ENCODE peak calls at places on chromosomes 12 and 14, in nine cellular contexts. P is cardiac muscle cell, M is A549, K is dorsolateral prefrontal cortex, A is brain microvascular endothelial cell, U is ascending aorta, T is pancreas, L is upper lobe of right lung, E is heart left ventricle. S is an unnamed sample.

GRCh38 chr12:122641976-122642375 is 61.2 kb downstream of the HCAR2 start:
- DNase-seq in M (no peak), P (peak; percentile 60), K (no peak), T (no peak), L (no peak), A (peak; percentile 47), U (no peak), E (no peak), S (no peak)

GRCh38 chr14:102426796-102427195 is 64.1 kb downstream of the TECPR2 start:
- DNase-seq in U (no peak), P (no peak), L (no peak), K (no peak), M (no peak), E (no peak), A (no peak), T (no peak), S (no peak)

GRCh38 chr12:121580959-121581680 is at the start of gene KDM2B:
- DNase-seq in P (peak; percentile 78), M (no peak), A (peak; percentile 40), T (no peak), U (no peak), L (no peak), K (peak; percentile 72), E (peak; percentile 45), S (no peak)

GRCh38 chr12:109822951-109823411 is 10.2 kb downstream of the TRPV4 start:
- DNase-seq in E (no peak), P (no peak), T (peak; percentile 87), K (no peak), U (no peak), M (no peak), A (no peak), L (no peak), S (no peak)

GRCh38 chr14:101004176-101004575 is 100.7 kb upstream of the RTL1 start:
- DNase-seq in K (no peak), M (no peak), L (no peak), E (no peak), A (no peak), T (no peak), U (no peak), P (no peak), S (no peak)

GRCh38 chr12:50187084-50187900 is 20.1 kb upstream of the CERS5 start:
- DNase-seq in E (no peak), A (peak; percentile 81), M (no peak), P (peak; percentile 93), T (no peak), K (peak; percentile 32), L (no peak), U (no peak), S (no peak)

GRCh38 chr12:27213304-27213703 is 30.8 kb upstream of the STK38L start:
- DNase-seq in A (no peak), M (no peak), E (no peak), L (no peak), K (no peak), P (no peak), U (no peak), T (no peak), S (no peak)

GRCh38 chr12:110850762-110851161 is 4.0 kb downstream of the CCDC63 start:
- DNase-seq in M (no peak), E (no peak), T (no peak), P (no peak), A (no peak), K (no peak), U (no peak), L (no peak), S (no peak)

DNA sequence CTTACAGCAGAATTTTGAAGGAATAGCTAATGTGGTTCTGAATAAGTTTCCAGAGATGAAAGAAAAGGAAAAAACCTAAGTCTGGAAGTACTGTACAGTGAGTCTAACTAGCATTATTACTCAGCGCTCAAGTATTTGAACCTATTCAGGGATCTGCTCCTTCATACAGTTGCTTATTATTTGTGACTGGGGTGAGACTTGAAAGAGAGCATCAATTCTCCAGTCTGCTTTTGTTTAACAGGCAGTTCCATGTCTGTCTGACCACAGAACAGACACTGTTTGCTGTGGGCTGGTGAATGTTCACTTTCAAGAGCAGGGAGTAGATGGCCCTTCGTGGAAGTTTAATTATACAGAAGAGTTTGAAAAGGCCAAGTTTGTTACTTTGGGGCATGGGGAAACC is 9.3 kb downstream of the ETV6 start:
- DNase-seq in M (no peak), T (no peak), A (peak; percentile 47), U (no peak), L (no peak), K (no peak), P (peak; percentile 42), E (no peak), S (no peak)
- H3K4me3 ChIP-seq in M (no peak overlapping the region), T (no peak overlapping the region), A (no peak overlapping the region), U (no peak overlapping the region), L (no peak overlapping the region), K (no peak overlapping the region), P (no peak overlapping the region), E (no peak overlapping the region), S (no peak overlapping the region)

GRCh38 chr14:92352158-92352985 is 29.4 kb downstream of the SLC24A4 start:
- DNase-seq in M (peak; percentile 34), P (peak; percentile 39), T (no peak), E (no peak), A (peak; percentile 5), L (no peak), U (no peak), K (no peak), S (peak; percentile 21)
- TF ChIP-seq CTCF in M (peak; percentile 49), P (peak; percentile 43), T (no peak), E (peak; percentile 21), A (peak; percentile 51), L (peak; percentile 37), U (peak; percentile 19), K (no peak), S (peak; percentile 58)

GRCh38 chr14:91413547-91414474 is 3.8 kb downstream of the CCDC88C start:
- DNase-seq in M (no peak), P (no peak), E (no peak), K (no peak), U (no peak), L (peak; percentile 84), T (peak; percentile 89), A (no peak), S (no peak)

GRCh38 chr14:91412939-91413338 is 4.7 kb downstream of the CCDC88C start:
- DNase-seq in K (no peak), E (no peak), A (no peak), L (no peak), T (no peak), P (no peak), M (no peak), U (no peak), S (no peak)

GRCh38 chr14:91414475-91415342 is 2.9 kb downstream of the CCDC88C start:
- DNase-seq in U (no peak), A (no peak), L (no peak), M (no peak), K (no peak), P (no peak), E (no peak), T (no peak), S (no peak)

GRCh38 chr14:91409991-91410401 is 7.6 kb downstream of the CCDC88C start:
- DNase-seq in K (no peak), T (no peak), L (no peak), P (no peak), A (no peak), U (no peak), M (no peak), E (no peak), S (no peak)

DNA sequence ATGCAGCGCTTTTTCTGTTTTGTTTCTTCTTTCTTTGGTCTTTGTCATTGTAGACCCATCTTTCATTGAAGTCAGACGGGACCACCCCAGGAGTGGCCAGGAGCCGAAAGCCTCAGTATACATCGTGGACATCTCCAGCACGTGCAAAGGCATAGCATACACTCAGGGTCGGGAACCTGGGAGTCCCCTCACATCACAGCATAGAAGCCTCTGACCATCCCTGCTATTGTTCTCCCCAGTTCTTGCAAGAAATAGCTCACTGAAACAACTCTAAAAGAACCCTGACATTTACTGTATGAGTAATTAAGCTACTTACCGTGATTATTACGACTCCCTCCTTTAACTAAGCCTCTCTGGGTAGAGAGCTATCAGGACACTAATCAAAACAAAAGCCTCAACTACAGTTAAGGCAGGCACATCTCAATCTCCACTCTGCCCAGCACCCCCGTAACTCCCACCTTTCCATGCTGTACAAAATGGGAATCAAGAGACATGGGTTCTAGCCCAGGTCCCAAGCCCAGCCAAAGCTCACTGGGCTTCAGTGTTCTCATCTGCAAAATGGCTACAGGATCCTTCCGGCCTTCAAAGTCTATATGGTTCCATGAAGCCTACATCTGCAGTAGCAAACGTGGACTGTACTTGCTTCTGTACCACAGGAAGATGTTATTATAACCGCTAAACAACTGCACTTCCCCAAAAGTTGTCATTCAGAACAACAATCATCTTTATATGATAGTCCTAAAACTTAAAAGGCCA is 6.7 kb downstream of the CCDC88C start:
- DNase-seq in E (no peak), M (no peak), U (no peak), L (no peak), T (no peak), A (no peak), P (no peak), K (no peak), S (no peak)
- H3K4me3 ChIP-seq in E (no peak overlapping the region), M (no peak overlapping the region), U (no peak overlapping the region), L (no peak overlapping the region), T (no peak overlapping the region), A (no peak overlapping the region), P (no peak overlapping the region), K (no peak overlapping the region), S (peak overlapping the region; percentile 32)

GRCh38 chr12:101327054-101327453 is 47.1 kb downstream of the UTP20 start:
- DNase-seq in L (no peak), T (no peak), U (no peak), A (no peak), E (no peak), P (no peak), K (no peak), M (no peak), S (no peak)
- TF ChIP-seq CTCF in L (no peak), T (no peak), U (no peak), A (no peak), E (no peak), P (no peak), K (no peak), M (no peak), S (no peak)